ENCODE peak calls at places on chromosomes 1 and 21, in six cellular contexts. D, Q, S, M, T and U are unnamed samples.

GRCh38 chr1:225928186-225929175 is 4.4 kb upstream of the PYCR2 start:
- DNase-seq in S (no peak), M (no peak), D (no peak), T (no peak), Q (no peak), U (no peak)

GRCh38 chr1:20255666-20256065 is 35.0 kb upstream of the VWA5B1 start:
- DNase-seq in D (peak; percentile 12), M (no peak), S (peak; percentile 54), Q (peak; percentile 86), T (peak; percentile 78), U (no peak)

GRCh38 chr1:116763787-116764465 is 9.7 kb downstream of the CD2 start:
- DNase-seq in T (peak; percentile 26), S (peak; percentile 39), M (peak; percentile 47), D (no peak), Q (no peak), U (no peak)

GRCh38 chr1:36644556-36644955 is 161.8 kb upstream of the CSF3R start:
- DNase-seq in D (no peak), M (no peak), S (no peak), T (no peak), Q (no peak), U (no peak)

GRCh38 chr1:95381980-95382379 is 148.0 kb downstream of the RWDD3 start:
- DNase-seq in T (no peak), Q (no peak), M (no peak), D (no peak), S (no peak), U (no peak)

GRCh38 chr1:226676381-226676780 is 62.7 kb downstream of the ITPKB start:
- DNase-seq in M (no peak), D (no peak), T (peak; percentile 29), Q (no peak), S (no peak), U (no peak)

GRCh38 chr21:19810779-19811178 is 1187.4 kb upstream of the NCAM2 start:
- DNase-seq in M (no peak), S (no peak), Q (no peak), T (peak; percentile 1), D (no peak), U (no peak)

GRCh38 chr21:35377505-35378090 is 328.5 kb upstream of the RUNX1 start:
- DNase-seq in D (no peak), T (peak; percentile 33), S (peak; percentile 50), Q (no peak), M (no peak), U (no peak)

GRCh38 chr21:42656872-42657271 is 3.5 kb downstream of the PDE9A start:
- DNase-seq in D (no peak), M (no peak), S (no peak), T (no peak), Q (no peak), U (no peak)

GRCh38 chr1:234221601-234222000 is 151.7 kb upstream of the COA6 start:
- DNase-seq in Q (no peak), M (no peak), D (no peak), T (no peak), S (no peak), U (no peak)